ENCODE peak calls at places on chromosomes 13 and 19, in four cellular contexts. N is K562, M is SK-N-SH, E is GM12878. Y is an unnamed sample.

GRCh38 chr19:2721570-2722540 is 683 bp upstream of the DIRAS1 start:
- DNase-seq in N (no peak), E (no peak), M (peak), Y (no peak)

GRCh38 chr19:13042443-13043130 is 47.3 kb downstream of the NFIX start:
- DNase-seq in N (no peak), M (no peak), E (no peak), Y (no peak)

GRCh38 chr13:75798353-75799245 is 162.5 kb downstream of the LMO7 start:
- DNase-seq in E (no peak), N (no peak), M (no peak), Y (no peak)

GRCh38 chr19:23507441-23507840 is 112.2 kb upstream of the ZNF91 start:
- DNase-seq in E (no peak), N (no peak), M (no peak), Y (no peak)

GRCh38 chr19:15456871-15457700 is 7.3 kb downstream of the RASAL3 start:
- DNase-seq in E (no peak), N (peak), M (no peak), Y (no peak)

GRCh38 chr13:100673831-100674362 is 698 bp downstream of the TMTC4 start:
- DNase-seq in M (no peak), E (no peak), N (peak), Y (peak)

GRCh38 chr13:99384468-99384867 is 77.3 kb upstream of the GPR183 start:
- DNase-seq in N (no peak), E (no peak), M (no peak), Y (no peak)

GRCh38 chr19:48968179-48968661 is 3.1 kb downstream of the FTL start:
- DNase-seq in E (no peak), N (no peak), M (no peak), Y (peak)

GRCh38 chr19:36140289-36141038 is 598 bp downstream of the CAPNS1 start:
- DNase-seq in M (peak), E (no peak), N (peak), Y (peak)

GRCh38 chr13:67023088-67023893 is 206.8 kb downstream of the PCDH9 start:
- DNase-seq in M (no peak), N (no peak), E (no peak), Y (no peak)

GRCh38 chr13:109361562-109361961 is 424.8 kb downstream of the IRS2 start:
- DNase-seq in N (no peak), M (peak), E (no peak), Y (no peak)

GRCh38 chr13:102233566-102234208 is 168.2 kb downstream of the FGF14 start:
- DNase-seq in E (no peak), M (no peak), N (no peak), Y (no peak)

GRCh38 chr19:50768289-50768688 is 2.0 kb upstream of the GPR32 start:
- DNase-seq in M (no peak), N (no peak), E (no peak), Y (no peak)

GRCh38 chr13:99516153-99516929 is 15.1 kb downstream of the TM9SF2 start:
- DNase-seq in N (no peak), M (no peak), E (no peak), Y (no peak)

GRCh38 chr13:112443191-112444000 is 67.2 kb downstream of the SPACA7 start:
- DNase-seq in M (peak), E (no peak), N (peak), Y (no peak)

GRCh38 chr19:7970716-7971448 is 27.4 kb upstream of the TIMM44 start:
- DNase-seq in M (peak), N (peak), E (no peak), Y (peak)

GRCh38 chr19:15154002-15154612 is 46.7 kb downstream of the NOTCH3 start:
- DNase-seq in M (peak), N (peak), E (no peak), Y (peak)

GRCh38 chr19:17305517-17306284 is at the start of gene MRPL34:
- DNase-seq in N (peak), M (peak), E (peak), Y (peak)

GRCh38 chr13:113550453-113550852 is 34.1 kb upstream of the TFDP1 start:
- DNase-seq in E (no peak), N (no peak), M (no peak), Y (no peak)

GRCh38 chr19:34772697-34773554 is at the start of gene ZNF599:
- DNase-seq in N (peak), M (peak), E (peak), Y (peak)

GRCh38 chr19:3784607-3785463 is 1.3 kb downstream of the MATK start:
- DNase-seq in E (no peak), M (no peak), N (no peak), Y (no peak)

GRCh38 chr19:56069642-56070041 is 51.5 kb downstream of the ZNF787 start:
- DNase-seq in M (no peak), E (no peak), N (no peak), Y (no peak)

GRCh38 chr13:30718661-30719520 is 16.5 kb upstream of the ALOX5AP start:
- DNase-seq in M (no peak), N (no peak), E (no peak), Y (peak)

GRCh38 chr13:51534075-51534817 is 50.0 kb upstream of the WDFY2 start:
- DNase-seq in M (no peak), E (no peak), N (no peak), Y (no peak)

GRCh38 chr13:45048890-45049407 is 59.6 kb downstream of the GPALPP1 start:
- DNase-seq in E (no peak), M (no peak), N (no peak), Y (no peak)

GRCh38 chr13:71378992-71379905 is 487.8 kb downstream of the DACH1 start:
- DNase-seq in M (no peak), E (no peak), N (no peak), Y (no peak)

GRCh38 chr19:18735752-18736151 is 52.3 kb downstream of the CRTC1 start:
- DNase-seq in N (no peak), M (no peak), E (no peak), Y (no peak)

GRCh38 chr19:55304279-55304978 is 20.6 kb downstream of the BRSK1 start:
- DNase-seq in N (peak), E (no peak), M (peak), Y (peak)

GRCh38 chr13:77184455-77184854 is 142.4 kb downstream of the MYCBP2 start:
- DNase-seq in N (no peak), M (no peak), E (peak), Y (no peak)

GRCh38 chr13:32804673-32805260 is 211.5 kb upstream of the KL start:
- DNase-seq in E (no peak), N (no peak), M (no peak), Y (no peak)

GRCh38 chr19:23527797-23528196 is 132.5 kb upstream of the ZNF91 start:
- DNase-seq in E (peak), N (no peak), M (no peak), Y (no peak)

GRCh38 chr19:55384576-55385235 is 614 bp upstream of the TMEM238 start:
- DNase-seq in M (peak), E (no peak), N (no peak), Y (no peak)

GRCh38 chr13:67769987-67770341 is 539.8 kb upstream of the PCDH9 start:
- DNase-seq in N (no peak), E (no peak), M (no peak), Y (no peak)

GRCh38 chr19:10602330-10603083 is 15.4 kb upstream of the AP1M2 start:
- DNase-seq in M (peak), N (peak), E (no peak), Y (peak)

GRCh38 chr19:41997121-41997850 is 3.3 kb upstream of the ATP1A3 start:
- DNase-seq in N (peak), E (no peak), M (peak), Y (no peak)

GRCh38 chr13:19910336-19911072 is 47.1 kb upstream of the ZMYM5 start:
- DNase-seq in E (no peak), M (no peak), N (no peak), Y (no peak)

GRCh38 chr19:16203256-16204004 is 5.7 kb downstream of the AP1M1 start:
- DNase-seq in M (no peak), E (no peak), N (no peak), Y (no peak)

GRCh38 chr19:1026189-1027019 is at the start of gene CNN2:
- DNase-seq in E (no peak), M (peak), N (peak), Y (peak)

GRCh38 chr13:30308548-30308947 is 1.2 kb upstream of the KATNAL1 start:
- DNase-seq in E (no peak), M (no peak), N (peak), Y (no peak)

GRCh38 chr13:106496072-106496997 is 39.1 kb downstream of the EFNB2 start:
- DNase-seq in E (no peak), N (no peak), M (no peak), Y (no peak)

GRCh38 chr13:43545317-43545874 is 241.4 kb downstream of the ENOX1 start:
- DNase-seq in E (no peak), M (no peak), N (no peak), Y (no peak)

GRCh38 chr13:43546260-43546659 is 240.5 kb downstream of the ENOX1 start:
- DNase-seq in M (peak), N (no peak), E (no peak), Y (no peak)

GRCh38 chr13:43544011-43544410 is 242.8 kb downstream of the ENOX1 start:
- DNase-seq in E (no peak), M (no peak), N (no peak), Y (no peak)

GRCh38 chr13:43546821-43547220 is 240.0 kb downstream of the ENOX1 start:
- DNase-seq in M (no peak), N (no peak), E (no peak), Y (no peak)

GRCh38 chr13:43543331-43543730 is 243.4 kb downstream of the ENOX1 start:
- DNase-seq in N (no peak), M (no peak), E (no peak), Y (no peak)
- TF ChIP-seq TAF1 in N (no peak), M (no peak), E (no peak), Y (no peak)

GRCh38 chr13:94028234-94029145 is 451.0 kb downstream of the DCT start:
- DNase-seq in M (no peak), N (no peak), E (no peak), Y (peak)
- TF ChIP-seq EP300 in M (no peak), N (no peak), E (no peak), Y (no peak)

GRCh38 chr13:24096659-24097058 is 63.9 kb upstream of the SPATA13 start:
- DNase-seq in M (no peak), E (no peak), N (no peak), Y (no peak)

GRCh38 chr13:24097667-24098066 is 62.9 kb upstream of the SPATA13 start:
- DNase-seq in E (no peak), M (no peak), N (no peak), Y (no peak)

GRCh38 chr13:24092108-24092507 is 68.4 kb upstream of the SPATA13 start:
- DNase-seq in E (no peak), N (no peak), M (no peak), Y (no peak)

GRCh38 chr13:24100152-24100551 is 60.4 kb upstream of the SPATA13 start:
- DNase-seq in M (no peak), N (no peak), E (no peak), Y (no peak)

DNA sequence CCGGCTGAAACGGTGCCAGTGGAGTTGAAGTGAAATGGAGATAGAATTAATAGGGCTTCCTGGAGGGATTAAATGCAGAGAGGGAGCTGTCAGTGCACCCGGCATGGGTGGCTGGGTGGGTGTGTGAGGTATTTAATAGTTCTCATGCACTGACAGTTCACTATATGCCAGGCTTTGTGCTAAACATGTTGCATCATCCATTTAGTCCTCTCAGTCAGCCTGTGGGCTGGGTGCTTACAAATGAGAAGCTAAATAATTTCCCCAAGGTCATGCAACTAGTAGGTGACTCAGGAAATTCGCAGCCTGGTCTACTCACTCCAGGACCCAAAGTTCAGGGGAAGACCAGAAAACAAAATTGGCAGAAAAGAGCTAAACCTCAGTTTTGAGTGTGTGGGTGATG is 63.5 kb upstream of the SPATA13 start:
- DNase-seq in M (no peak), E (peak), N (no peak), Y (peak)
- TF ChIP-seq TAF1 in M (no peak), E (no peak), N (no peak), Y (no peak)

DNA sequence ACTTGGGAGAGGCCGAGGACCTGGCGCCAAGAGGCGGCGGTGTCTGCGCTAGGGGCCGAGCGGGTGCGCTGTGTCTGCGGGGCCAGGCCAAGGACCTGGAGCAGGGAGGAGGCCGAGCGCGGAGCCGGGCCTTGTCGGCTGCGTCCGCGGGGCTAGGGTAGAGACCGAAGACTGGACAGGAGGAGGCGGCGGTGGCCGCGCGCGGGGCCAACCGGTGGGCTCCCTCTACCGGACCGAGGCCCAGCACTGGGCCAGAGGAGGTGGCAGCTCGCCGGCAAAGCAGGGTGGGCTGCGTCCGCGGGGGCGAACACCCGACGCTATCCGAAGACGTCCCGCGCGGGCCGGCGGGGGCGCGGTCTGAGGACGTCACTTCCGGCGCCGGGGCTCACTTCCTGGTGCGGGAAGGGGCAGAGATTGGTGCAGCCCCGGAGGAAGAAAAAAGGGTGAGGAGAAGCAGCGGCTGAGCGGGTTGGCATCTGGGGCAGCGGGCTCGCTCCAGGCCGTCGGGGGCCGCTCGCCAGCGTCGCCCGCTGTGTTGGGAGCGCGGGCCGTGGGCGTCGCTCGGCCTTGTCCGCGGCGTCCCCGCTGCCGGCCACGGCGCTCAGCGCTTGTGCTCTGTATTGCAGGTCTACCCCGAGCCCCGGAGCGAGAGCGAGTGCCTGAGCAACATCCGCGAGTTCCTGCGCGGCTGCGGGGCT is 38.3 kb downstream of the ARHGEF7 start:
- DNase-seq in M (peak), N (peak), E (no peak), Y (peak)
- TF ChIP-seq EP300 in M (no peak), N (no peak), E (no peak), Y (no peak)

GRCh38 chr19:45293682-45294081 is 29.0 kb downstream of the CKM start:
- DNase-seq in M (no peak), E (no peak), N (no peak), Y (no peak)
- TF ChIP-seq TAF1 in M (no peak), E (no peak), N (no peak), Y (no peak)